ENCODE peak calls at places on chromosomes 7 and 10, in seven cellular contexts. P, A, I, W, C, Q and Y are unnamed samples.

GRCh38 chr10:42985436-42986316 is 91.2 kb upstream of the RET start:
- DNase-seq in P (no peak), A (no peak), I (no peak), W (no peak), C (no peak), Q (peak), Y (no peak)

GRCh38 chr10:49324711-49325110 is 25.7 kb downstream of the C10orf71 start:
- DNase-seq in P (no peak), A (no peak), I (no peak), W (no peak), C (no peak), Q (peak), Y (no peak)

GRCh38 chr7:129188892-129189660 is 643 bp downstream of the SMO start:
- DNase-seq in P (peak), A (no peak), I (no peak), W (no peak), C (no peak), Q (no peak), Y (no peak)

GRCh38 chr10:98320476-98321202 is 52.6 kb upstream of the LOXL4 start:
- DNase-seq in P (no peak), A (no peak), I (no peak), W (no peak), C (no peak), Q (no peak), Y (no peak)

GRCh38 chr10:132520147-132520811 is 17.3 kb upstream of the INPP5A start:
- DNase-seq in P (peak), A (no peak), I (no peak), W (no peak), C (peak), Q (no peak), Y (peak)

GRCh38 chr7:134153493-134154093 is 26.5 kb downstream of the LRGUK start:
- DNase-seq in P (no peak), A (no peak), I (no peak), W (no peak), C (no peak), Q (no peak), Y (no peak)

GRCh38 chr10:49323171-49323895 is 24.4 kb downstream of the C10orf71 start:
- DNase-seq in P (no peak), A (no peak), I (no peak), W (no peak), C (no peak), Q (peak), Y (no peak)

GRCh38 chr10:14602807-14603538 is 171.7 kb downstream of the FAM107B start:
- DNase-seq in P (peak), A (no peak), I (no peak), W (no peak), C (no peak), Q (no peak), Y (no peak)

GRCh38 chr7:46291601-46292150 is 370.6 kb upstream of the IGFBP3 start:
- DNase-seq in P (peak), A (no peak), I (no peak), W (no peak), C (peak), Q (no peak), Y (no peak)

GRCh38 chr7:974820-975681 is at the start of gene COX19:
- DNase-seq in P (peak), A (peak), I (no peak), W (peak), C (peak), Q (peak), Y (peak)

GRCh38 chr10:110977662-110978061 is 58.3 kb downstream of the SHOC2 start:
- DNase-seq in P (peak), A (no peak), I (no peak), W (no peak), C (no peak), Q (no peak), Y (no peak)

GRCh38 chr7:147639037-147639436 is 951.5 kb upstream of the C7orf33 start:
- DNase-seq in P (no peak), A (no peak), I (no peak), W (no peak), C (no peak), Q (no peak), Y (no peak)

GRCh38 chr10:60170250-60170649 is 219.4 kb downstream of the ANK3 start:
- DNase-seq in P (peak), A (no peak), I (no peak), W (no peak), C (no peak), Q (no peak), Y (no peak)

GRCh38 chr10:82212753-82213152 is 337.8 kb downstream of the NRG3 start:
- DNase-seq in P (no peak), A (no peak), I (no peak), W (no peak), C (no peak), Q (no peak), Y (no peak)

GRCh38 chr7:28178537-28178936 is 2.1 kb downstream of the JAZF1 start:
- DNase-seq in P (no peak), A (no peak), I (no peak), W (no peak), C (no peak), Q (no peak), Y (no peak)

GRCh38 chr10:88205842-88206446 is 342.5 kb downstream of the PTEN start:
- DNase-seq in P (no peak), A (no peak), I (no peak), W (no peak), C (no peak), Q (no peak), Y (no peak)

GRCh38 chr7:42210333-42210732 is 26.7 kb downstream of the GLI3 start:
- DNase-seq in P (no peak), A (no peak), I (no peak), W (no peak), C (no peak), Q (no peak), Y (no peak)

GRCh38 chr10:25338271-25338670 is 163.5 kb downstream of the GPR158 start:
- DNase-seq in P (no peak), A (no peak), I (no peak), W (no peak), C (no peak), Q (no peak), Y (no peak)

GRCh38 chr10:89555688-89556445 is 20.5 kb upstream of the SLC16A12 start:
- DNase-seq in P (peak), A (no peak), I (no peak), W (no peak), C (no peak), Q (no peak), Y (no peak)

GRCh38 chr10:86339226-86339865 is 27.2 kb downstream of the GRID1 start:
- DNase-seq in P (no peak), A (no peak), I (no peak), W (no peak), C (no peak), Q (no peak), Y (no peak)

GRCh38 chr7:108404509-108405435 is 51.5 kb downstream of the NRCAM start:
- DNase-seq in P (no peak), A (no peak), I (no peak), W (no peak), C (no peak), Q (no peak), Y (no peak)